ENCODE peak calls at places on chromosomes 6 and 20, in five cellular contexts. One of them, this sample, is unnamed.

GRCh38 chr6:109082178-109082577 is 12.5 kb downstream of the SESN1 start:
- DNase-seq in K562: no peak
- DNase-seq in A549: no peak
- DNase-seq in tibial nerve: no peak
- DNase-seq in suprapubic skin: no peak
- DNase-seq in this sample: no peak

GRCh38 chr20:38635721-38636285 is 34.2 kb downstream of the ARHGAP40 start:
- DNase-seq in K562: peak
- DNase-seq in tibial nerve: no peak
- DNase-seq in A549: peak
- DNase-seq in suprapubic skin: no peak
- DNase-seq in this sample: no peak

GRCh38 chr6:45830441-45831139 is 185.1 kb downstream of the CLIC5 start:
- DNase-seq in suprapubic skin: no peak
- DNase-seq in K562: no peak
- DNase-seq in A549: no peak
- DNase-seq in tibial nerve: no peak
- DNase-seq in this sample: no peak

GRCh38 chr6:148367418-148368024 is 24.9 kb downstream of the SASH1 start:
- DNase-seq in suprapubic skin: peak
- DNase-seq in A549: no peak
- DNase-seq in tibial nerve: peak
- DNase-seq in K562: no peak
- DNase-seq in this sample: peak

GRCh38 chr6:28923318-28924102 is at the start of gene TRIM27:
- DNase-seq in A549: peak
- DNase-seq in K562: peak
- DNase-seq in suprapubic skin: peak
- DNase-seq in tibial nerve: peak
- DNase-seq in this sample: peak

GRCh38 chr6:150598401-150598800 is 1.3 kb upstream of the PLEKHG1 start:
- DNase-seq in A549: no peak
- DNase-seq in suprapubic skin: no peak
- DNase-seq in K562: no peak
- DNase-seq in tibial nerve: no peak
- DNase-seq in this sample: no peak

GRCh38 chr6:34202329-34203201 is 34.1 kb upstream of the HMGA1 start:
- DNase-seq in suprapubic skin: no peak
- DNase-seq in K562: peak
- DNase-seq in tibial nerve: no peak
- DNase-seq in A549: peak
- DNase-seq in this sample: no peak

GRCh38 chr20:17611540-17612286 is 41.8 kb downstream of the DSTN start:
- DNase-seq in tibial nerve: no peak
- DNase-seq in suprapubic skin: no peak
- DNase-seq in K562: no peak
- DNase-seq in A549: no peak
- DNase-seq in this sample: peak

GRCh38 chr20:18628330-18628941 is 40.6 kb downstream of the DTD1 start:
- DNase-seq in A549: peak
- DNase-seq in suprapubic skin: no peak
- DNase-seq in tibial nerve: no peak
- DNase-seq in K562: peak
- DNase-seq in this sample: no peak

GRCh38 chr20:63454729-63455567 is 17.5 kb downstream of the KCNQ2 start:
- DNase-seq in K562: no peak
- DNase-seq in suprapubic skin: no peak
- DNase-seq in tibial nerve: no peak
- DNase-seq in A549: no peak
- DNase-seq in this sample: no peak

GRCh38 chr6:106133040-106133439 is 46.9 kb downstream of the PRDM1 start:
- DNase-seq in K562: no peak
- DNase-seq in A549: no peak
- DNase-seq in suprapubic skin: no peak
- DNase-seq in tibial nerve: no peak
- DNase-seq in this sample: peak

GRCh38 chr6:166989427-166990034 is 9.7 kb upstream of the CEP43 start:
- DNase-seq in tibial nerve: no peak
- DNase-seq in A549: peak
- DNase-seq in K562: no peak
- DNase-seq in suprapubic skin: no peak
- DNase-seq in this sample: no peak

GRCh38 chr6:126919947-126920346 is 198.5 kb upstream of the RSPO3 start:
- DNase-seq in K562: no peak
- DNase-seq in suprapubic skin: no peak
- DNase-seq in A549: peak
- DNase-seq in tibial nerve: no peak
- DNase-seq in this sample: no peak

GRCh38 chr20:41038878-41039404 is 10.3 kb downstream of the TOP1 start:
- DNase-seq in suprapubic skin: no peak
- DNase-seq in tibial nerve: no peak
- DNase-seq in K562: no peak
- DNase-seq in A549: peak
- DNase-seq in this sample: no peak

GRCh38 chr6:27757307-27757706 is 154.9 kb downstream of the OR2B2 start:
- DNase-seq in K562: peak
- DNase-seq in suprapubic skin: no peak
- DNase-seq in A549: no peak
- DNase-seq in tibial nerve: no peak
- DNase-seq in this sample: no peak

GRCh38 chr20:59576216-59576953 is 28.0 kb upstream of the PHACTR3 start:
- DNase-seq in K562: no peak
- DNase-seq in A549: no peak
- DNase-seq in tibial nerve: no peak
- DNase-seq in suprapubic skin: peak
- DNase-seq in this sample: no peak

GRCh38 chr20:25058051-25058796 is at the start of gene ACSS1:
- DNase-seq in K562: peak
- DNase-seq in suprapubic skin: no peak
- DNase-seq in A549: peak
- DNase-seq in tibial nerve: peak
- DNase-seq in this sample: peak

GRCh38 chr6:46220351-46221220 is 49.8 kb upstream of the ENPP5 start:
- DNase-seq in K562: no peak
- DNase-seq in suprapubic skin: no peak
- DNase-seq in tibial nerve: no peak
- DNase-seq in A549: no peak
- DNase-seq in this sample: no peak

GRCh38 chr20:44692932-44693476 is 22.2 kb upstream of the CCN5 start:
- DNase-seq in tibial nerve: peak
- DNase-seq in suprapubic skin: peak
- DNase-seq in K562: no peak
- DNase-seq in A549: peak
- DNase-seq in this sample: peak
- H3K4me3 ChIP-seq in tibial nerve: no peak
- H3K4me3 ChIP-seq in suprapubic skin: no peak
- H3K4me3 ChIP-seq in K562: no peak
- H3K4me3 ChIP-seq in A549: no peak
- H3K4me3 ChIP-seq in this sample: no peak

GRCh38 chr6:7051780-7052440 is 55.9 kb upstream of the RREB1 start:
- DNase-seq in suprapubic skin: peak
- DNase-seq in A549: no peak
- DNase-seq in K562: no peak
- DNase-seq in tibial nerve: no peak
- DNase-seq in this sample: peak
- TF ChIP-seq POLR2A in suprapubic skin: no peak
- TF ChIP-seq POLR2A in A549: no peak
- TF ChIP-seq POLR2A in K562: no peak
- TF ChIP-seq POLR2A in tibial nerve: no peak
- TF ChIP-seq POLR2A in this sample: no peak

GRCh38 chr6:143536866-143537691 is 25.6 kb upstream of the FUCA2 start:
- DNase-seq in A549: peak
- DNase-seq in suprapubic skin: peak
- DNase-seq in tibial nerve: peak
- DNase-seq in K562: no peak
- DNase-seq in this sample: peak
- TF ChIP-seq CTCF in A549: peak
- TF ChIP-seq CTCF in suprapubic skin: peak
- TF ChIP-seq CTCF in tibial nerve: no peak
- TF ChIP-seq CTCF in K562: no peak
- TF ChIP-seq CTCF in this sample: no peak

DNA sequence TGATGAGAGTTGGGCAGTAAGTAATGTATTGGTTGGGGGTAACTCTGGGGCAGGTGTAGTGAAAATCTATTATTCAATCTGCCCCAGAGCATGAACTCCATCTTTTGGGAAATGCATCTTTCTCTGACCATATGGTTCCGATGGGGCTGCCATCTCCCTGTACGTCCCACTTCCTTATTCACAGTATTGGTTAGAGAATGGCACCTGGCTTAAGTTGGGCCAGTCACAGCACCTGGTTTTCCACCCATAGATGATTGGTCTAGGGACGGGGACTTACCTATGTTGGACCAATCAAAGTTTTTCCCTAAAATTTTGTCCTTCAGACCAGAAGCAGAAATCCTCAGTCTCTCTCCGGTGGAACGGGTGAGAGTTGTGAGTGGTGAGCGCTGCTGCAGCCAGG is 2.2 kb upstream of the RALY start:
- DNase-seq in K562: no peak
- DNase-seq in suprapubic skin: no peak
- DNase-seq in tibial nerve: no peak
- DNase-seq in A549: no peak
- DNase-seq in this sample: no peak
- H3K4me3 ChIP-seq in K562: peak
- H3K4me3 ChIP-seq in suprapubic skin: no peak
- H3K4me3 ChIP-seq in tibial nerve: no peak
- H3K4me3 ChIP-seq in A549: no peak
- H3K4me3 ChIP-seq in this sample: no peak

DNA sequence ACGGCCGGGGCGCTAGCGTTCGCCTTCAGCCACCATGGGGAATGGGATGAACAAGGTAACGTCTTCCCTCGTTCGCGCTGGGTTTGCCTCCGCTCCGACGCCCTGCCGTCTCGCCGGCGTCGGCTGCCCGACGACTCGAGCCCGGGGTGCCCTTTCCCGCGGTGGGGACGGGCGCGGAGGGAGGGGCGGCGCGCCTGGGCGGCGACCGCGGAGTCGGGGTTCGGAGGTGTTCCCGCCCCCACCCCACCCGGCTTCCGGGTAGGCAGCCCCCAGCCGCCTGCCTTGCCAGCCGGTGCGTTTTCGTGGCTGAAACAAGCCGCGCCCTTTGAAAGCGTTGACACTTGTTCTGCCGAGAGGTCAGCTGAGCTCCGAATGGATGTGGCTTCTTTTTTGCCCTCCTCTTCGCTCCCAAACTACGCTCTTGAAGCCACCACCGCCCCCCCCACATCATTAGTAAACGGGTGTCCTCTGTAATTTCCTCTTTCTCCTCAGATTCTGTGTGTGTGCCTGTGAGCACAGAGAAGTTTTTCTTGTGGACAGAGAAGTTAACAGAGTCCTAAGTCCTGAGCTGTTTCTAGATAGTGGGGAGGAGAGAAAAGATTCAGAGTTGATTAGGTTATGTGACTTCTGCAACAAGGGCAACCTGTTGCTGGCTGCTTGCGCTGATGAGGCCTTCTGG is 358 bp downstream of the DUSP22 start:
- DNase-seq in A549: peak
- DNase-seq in tibial nerve: peak
- DNase-seq in K562: peak
- DNase-seq in suprapubic skin: peak
- DNase-seq in this sample: peak
- TF ChIP-seq POLR2A in A549: no peak
- TF ChIP-seq POLR2A in tibial nerve: no peak
- TF ChIP-seq POLR2A in K562: no peak
- TF ChIP-seq POLR2A in suprapubic skin: no peak
- TF ChIP-seq POLR2A in this sample: no peak

GRCh38 chr6:156866181-156866862 is 89.1 kb downstream of the ARID1B start:
- DNase-seq in suprapubic skin: no peak
- DNase-seq in K562: no peak
- DNase-seq in tibial nerve: no peak
- DNase-seq in A549: peak
- DNase-seq in this sample: no peak
- TF ChIP-seq CTCF in suprapubic skin: no peak
- TF ChIP-seq CTCF in K562: no peak
- TF ChIP-seq CTCF in tibial nerve: no peak
- TF ChIP-seq CTCF in A549: no peak
- TF ChIP-seq CTCF in this sample: no peak